ENCODE peak calls at places on chromosomes 11 and 22, in four cellular contexts. One of them, this sample, is unnamed.

GRCh38 chr11:19072464-19072863 is 11.9 kb upstream of the MRGPRX2 start:
- DNase-seq in bronchial epithelial cell: no peak
- DNase-seq in MM.1S: no peak
- DNase-seq in GM12865: no peak
- DNase-seq in this sample: no peak

GRCh38 chr11:23112987-23113886 is 253.0 kb upstream of the CCDC179 start:
- DNase-seq in GM12865: peak; percentile 32
- DNase-seq in bronchial epithelial cell: peak; percentile 63
- DNase-seq in MM.1S: peak; percentile 59
- DNase-seq in this sample: no peak

GRCh38 chr22:36445158-36445668 is 36.2 kb downstream of the TXN2 start:
- DNase-seq in bronchial epithelial cell: no peak
- DNase-seq in GM12865: no peak
- DNase-seq in MM.1S: no peak
- DNase-seq in this sample: no peak

GRCh38 chr11:28679795-28680194 is 571.6 kb downstream of the METTL15 start:
- DNase-seq in bronchial epithelial cell: no peak
- DNase-seq in MM.1S: no peak
- DNase-seq in GM12865: no peak
- DNase-seq in this sample: no peak

GRCh38 chr11:198236-198806 is 5.4 kb downstream of the SCGB1C1 start:
- DNase-seq in bronchial epithelial cell: no peak
- DNase-seq in MM.1S: no peak
- DNase-seq in GM12865: no peak
- DNase-seq in this sample: no peak

GRCh38 chr22:20566420-20567260 is 59.2 kb downstream of the MED15 start:
- DNase-seq in MM.1S: no peak
- DNase-seq in bronchial epithelial cell: peak; percentile 65
- DNase-seq in GM12865: no peak
- DNase-seq in this sample: no peak

GRCh38 chr11:69817265-69818236 is 1.7 kb downstream of the FGF3 start:
- DNase-seq in MM.1S: no peak
- DNase-seq in bronchial epithelial cell: no peak
- DNase-seq in GM12865: no peak
- DNase-seq in this sample: no peak

GRCh38 chr11:7597620-7598019 is 75.7 kb downstream of the CYB5R2 start:
- DNase-seq in bronchial epithelial cell: peak; percentile 89
- DNase-seq in GM12865: no peak
- DNase-seq in MM.1S: no peak
- DNase-seq in this sample: no peak

GRCh38 chr11:70608568-70609314 is 210.4 kb downstream of the CTTN start:
- DNase-seq in bronchial epithelial cell: peak; percentile 23
- DNase-seq in GM12865: no peak
- DNase-seq in MM.1S: no peak
- DNase-seq in this sample: no peak

GRCh38 chr22:21728270-21728669 is 7.3 kb downstream of the YPEL1 start:
- DNase-seq in GM12865: no peak
- DNase-seq in bronchial epithelial cell: no peak
- DNase-seq in MM.1S: no peak
- DNase-seq in this sample: no peak

GRCh38 chr11:120342226-120342625 is 6.0 kb downstream of the ARHGEF12 start:
- DNase-seq in GM12865: no peak
- DNase-seq in MM.1S: no peak
- DNase-seq in bronchial epithelial cell: peak; percentile 79
- DNase-seq in this sample: no peak

GRCh38 chr22:24051568-24051967 is 40.5 kb downstream of the CABIN1 start:
- DNase-seq in MM.1S: no peak
- DNase-seq in bronchial epithelial cell: no peak
- DNase-seq in GM12865: no peak
- DNase-seq in this sample: no peak

GRCh38 chr11:75447415-75447814 is 14.4 kb upstream of the KLHL35 start:
- DNase-seq in GM12865: no peak
- DNase-seq in MM.1S: no peak
- DNase-seq in bronchial epithelial cell: no peak
- DNase-seq in this sample: no peak

GRCh38 chr22:49140921-49141680 is 686.6 kb downstream of the BRD1 start:
- DNase-seq in GM12865: no peak
- DNase-seq in bronchial epithelial cell: no peak
- DNase-seq in MM.1S: no peak
- DNase-seq in this sample: no peak

GRCh38 chr11:10930961-10931760 is 73.3 kb upstream of the ZBED5 start:
- DNase-seq in bronchial epithelial cell: peak; percentile 47
- DNase-seq in MM.1S: peak; percentile 38
- DNase-seq in GM12865: no peak
- DNase-seq in this sample: peak; percentile 20

GRCh38 chr22:48896766-48897637 is 930.7 kb downstream of the BRD1 start:
- DNase-seq in GM12865: no peak
- DNase-seq in bronchial epithelial cell: no peak
- DNase-seq in MM.1S: no peak
- DNase-seq in this sample: no peak

GRCh38 chr22:47190276-47190956 is 428.0 kb downstream of the TBC1D22A start:
- DNase-seq in GM12865: no peak
- DNase-seq in bronchial epithelial cell: no peak
- DNase-seq in MM.1S: no peak
- DNase-seq in this sample: no peak

GRCh38 chr22:47192106-47192650 is 429.7 kb downstream of the TBC1D22A start:
- DNase-seq in GM12865: no peak
- DNase-seq in MM.1S: no peak
- DNase-seq in bronchial epithelial cell: no peak
- DNase-seq in this sample: no peak

GRCh38 chr22:30196141-30196866 is 50.3 kb downstream of the LIF start:
- DNase-seq in bronchial epithelial cell: peak; percentile 100
- DNase-seq in GM12865: peak; percentile 55
- DNase-seq in MM.1S: no peak
- DNase-seq in this sample: peak; percentile 76

GRCh38 chr11:69442807-69443137 is 38.7 kb upstream of the LINC01488 start:
- DNase-seq in bronchial epithelial cell: peak; percentile 61
- DNase-seq in MM.1S: no peak
- DNase-seq in GM12865: no peak
- DNase-seq in this sample: no peak

DNA sequence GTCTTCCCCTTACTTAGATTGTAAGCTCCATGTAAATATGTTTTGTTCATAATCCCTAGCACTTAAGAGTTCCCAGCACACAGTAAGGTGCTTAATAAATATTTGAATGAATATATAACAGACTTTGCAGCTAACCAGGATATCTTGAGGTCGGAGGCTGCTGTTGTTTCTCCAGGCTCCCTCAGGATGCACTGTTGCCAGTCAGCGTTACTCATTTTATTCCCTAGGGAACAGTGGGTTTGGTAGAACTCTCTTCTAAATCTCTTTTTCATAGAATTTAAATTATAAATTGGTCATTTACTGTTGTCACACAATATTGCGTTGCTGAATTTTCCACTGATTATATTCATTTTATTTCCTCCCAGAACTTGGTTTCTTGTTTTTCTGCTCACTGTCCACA is 995 bp upstream of the CAPRIN1 start:
- DNase-seq in bronchial epithelial cell: peak; percentile 38
- DNase-seq in GM12865: no peak
- DNase-seq in MM.1S: no peak
- DNase-seq in this sample: no peak
- H3K4me3 ChIP-seq in bronchial epithelial cell: peak overlapping the region; percentile 85
- H3K4me3 ChIP-seq in GM12865: peak overlapping the region; percentile 70
- H3K4me3 ChIP-seq in MM.1S: peak overlapping the region; percentile 96
- H3K4me3 ChIP-seq in this sample: peak overlapping the region; percentile 93

GRCh38 chr11:67606477-67607295 is at the start of gene NDUFV1:
- DNase-seq in bronchial epithelial cell: peak; percentile 77
- DNase-seq in GM12865: peak; percentile 97
- DNase-seq in MM.1S: peak; percentile 97
- DNase-seq in this sample: peak; percentile 95
- TF ChIP-seq CTCF in bronchial epithelial cell: peak; percentile 80
- TF ChIP-seq CTCF in GM12865: peak; percentile 77
- TF ChIP-seq CTCF in MM.1S: peak; percentile 57
- TF ChIP-seq CTCF in this sample: peak; percentile 66

DNA sequence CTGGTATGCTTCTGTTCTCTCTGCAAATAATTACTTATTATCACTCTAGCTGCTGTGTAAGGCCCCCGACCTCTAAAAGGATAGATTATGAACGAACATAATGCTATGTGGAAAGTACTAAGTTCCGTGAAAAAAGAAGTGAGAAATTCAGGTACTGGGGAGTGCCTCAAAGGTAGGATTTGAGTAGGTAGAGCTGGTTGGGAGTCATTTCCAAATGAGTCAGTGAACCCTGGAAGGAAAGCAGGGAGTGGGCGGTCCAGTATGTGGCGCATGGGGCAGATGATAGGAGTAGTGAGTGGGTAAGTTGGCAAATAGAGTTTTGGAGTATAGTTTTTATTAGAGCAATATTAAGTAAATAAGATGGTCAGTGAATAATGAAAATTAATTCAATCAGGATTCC is 2.4 kb downstream of the ZC3H12C start:
- DNase-seq in GM12865: no peak
- DNase-seq in bronchial epithelial cell: peak; percentile 70
- DNase-seq in MM.1S: no peak
- DNase-seq in this sample: no peak
- H3K4me3 ChIP-seq in GM12865: peak overlapping the region; percentile 75
- H3K4me3 ChIP-seq in bronchial epithelial cell: no peak overlapping the region
- H3K4me3 ChIP-seq in MM.1S: no peak overlapping the region
- H3K4me3 ChIP-seq in this sample: peak overlapping the region; percentile 90

GRCh38 chr22:27918351-27919221 is 470 bp downstream of the PITPNB start:
- DNase-seq in GM12865: peak; percentile 68
- DNase-seq in bronchial epithelial cell: peak; percentile 32
- DNase-seq in MM.1S: peak; percentile 39
- DNase-seq in this sample: peak; percentile 64

GRCh38 chr22:27925331-27925730 is 6.3 kb upstream of the PITPNB start:
- DNase-seq in GM12865: no peak
- DNase-seq in bronchial epithelial cell: no peak
- DNase-seq in MM.1S: no peak
- DNase-seq in this sample: no peak

GRCh38 chr22:27919222-27919942 is at the start of gene PITPNB:
- DNase-seq in MM.1S: peak; percentile 98
- DNase-seq in bronchial epithelial cell: peak; percentile 95
- DNase-seq in GM12865: peak; percentile 99
- DNase-seq in this sample: peak; percentile 99

DNA sequence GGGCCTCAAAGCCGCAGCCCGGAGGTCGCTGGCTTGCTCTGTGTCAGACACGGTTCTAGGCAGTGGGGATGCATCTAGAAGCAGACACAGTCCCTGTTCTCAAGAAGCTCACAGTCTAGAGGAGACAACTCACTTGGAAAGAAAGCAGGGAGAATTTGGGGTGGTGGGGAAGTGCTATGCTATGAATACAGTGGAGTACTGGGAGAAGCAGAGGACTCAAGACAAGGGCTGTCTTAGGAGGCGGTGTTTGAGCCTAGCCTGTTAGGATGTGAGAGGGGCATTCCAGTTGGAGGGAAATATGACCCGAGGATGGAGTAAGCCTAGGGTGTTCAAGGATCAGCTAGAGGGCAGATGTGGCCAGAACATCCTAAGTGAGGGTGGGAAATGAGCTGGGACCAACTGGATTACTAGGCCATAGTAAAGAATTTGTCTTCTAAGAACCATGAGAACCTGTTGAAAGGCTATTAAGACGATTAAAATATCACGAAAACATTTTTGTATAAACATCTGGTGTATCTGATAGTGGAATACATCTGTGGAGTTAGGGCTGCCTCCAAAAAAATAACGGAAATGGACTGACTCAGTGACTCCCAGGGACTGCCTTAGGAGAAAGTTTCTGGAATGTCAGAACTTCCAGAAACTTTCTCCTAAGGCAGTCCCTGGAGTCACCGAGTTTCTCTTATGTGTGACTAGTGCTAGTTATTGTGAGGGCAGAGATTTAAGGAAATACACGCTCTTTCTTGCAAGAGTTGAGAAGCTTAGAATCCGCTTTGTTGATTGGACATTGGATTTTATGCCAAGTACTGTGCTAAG is 1.1 kb upstream of the PITPNB start:
- DNase-seq in GM12865: no peak
- DNase-seq in MM.1S: no peak
- DNase-seq in bronchial epithelial cell: peak; percentile 51
- DNase-seq in this sample: no peak
- TF ChIP-seq CTCF in GM12865: no peak
- TF ChIP-seq CTCF in MM.1S: no peak
- TF ChIP-seq CTCF in bronchial epithelial cell: no peak
- TF ChIP-seq CTCF in this sample: no peak

GRCh38 chr11:118896921-118897591 is 13.4 kb downstream of the CXCR5 start:
- DNase-seq in GM12865: no peak
- DNase-seq in bronchial epithelial cell: no peak
- DNase-seq in MM.1S: no peak
- DNase-seq in this sample: no peak
- H3K4me3 ChIP-seq in GM12865: no peak overlapping the region
- H3K4me3 ChIP-seq in bronchial epithelial cell: no peak overlapping the region
- H3K4me3 ChIP-seq in MM.1S: no peak overlapping the region
- H3K4me3 ChIP-seq in this sample: no peak overlapping the region

DNA sequence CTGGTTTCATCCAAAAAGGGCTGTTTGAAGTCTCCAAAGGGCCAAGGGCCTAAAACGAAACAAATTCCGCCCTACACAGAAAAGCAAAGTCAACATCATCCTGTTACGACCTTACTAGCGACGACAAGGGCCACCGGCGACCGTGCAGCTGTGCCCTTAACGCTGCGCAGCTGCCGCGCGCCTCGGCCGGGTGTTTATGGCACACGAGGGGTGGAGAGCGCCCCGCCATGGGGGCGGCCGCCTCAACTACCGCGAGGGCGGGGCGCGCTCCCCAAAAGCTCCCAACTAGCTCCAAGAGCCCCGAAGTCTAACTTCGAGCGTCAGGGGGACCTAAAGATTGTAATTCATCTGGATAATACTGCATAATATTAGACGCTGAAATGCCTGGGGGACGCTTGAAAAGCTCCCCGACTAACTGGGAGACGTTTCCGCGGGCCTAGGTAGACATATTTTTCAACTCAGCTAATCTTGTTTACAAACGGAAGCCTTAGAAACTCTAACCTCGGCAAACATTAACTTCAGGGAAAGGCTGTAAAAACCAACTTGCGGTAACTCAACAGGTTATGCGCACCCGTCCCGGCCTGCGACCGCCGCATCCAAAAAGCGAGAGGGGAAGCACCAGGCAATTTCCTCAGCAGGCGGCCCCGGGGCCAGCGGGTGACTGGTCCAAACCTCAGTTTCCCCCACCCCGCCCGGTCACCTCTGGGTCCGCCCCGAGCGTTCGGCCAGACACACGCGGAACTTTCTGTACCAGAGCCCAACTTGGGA is 688 bp downstream of the TMEM123 start:
- DNase-seq in bronchial epithelial cell: peak; percentile 52
- DNase-seq in MM.1S: peak; percentile 89
- DNase-seq in GM12865: peak; percentile 91
- DNase-seq in this sample: peak; percentile 89
- TF ChIP-seq CTCF in bronchial epithelial cell: peak; percentile 29
- TF ChIP-seq CTCF in MM.1S: peak; percentile 37
- TF ChIP-seq CTCF in GM12865: peak; percentile 21
- TF ChIP-seq CTCF in this sample: peak; percentile 56

DNA sequence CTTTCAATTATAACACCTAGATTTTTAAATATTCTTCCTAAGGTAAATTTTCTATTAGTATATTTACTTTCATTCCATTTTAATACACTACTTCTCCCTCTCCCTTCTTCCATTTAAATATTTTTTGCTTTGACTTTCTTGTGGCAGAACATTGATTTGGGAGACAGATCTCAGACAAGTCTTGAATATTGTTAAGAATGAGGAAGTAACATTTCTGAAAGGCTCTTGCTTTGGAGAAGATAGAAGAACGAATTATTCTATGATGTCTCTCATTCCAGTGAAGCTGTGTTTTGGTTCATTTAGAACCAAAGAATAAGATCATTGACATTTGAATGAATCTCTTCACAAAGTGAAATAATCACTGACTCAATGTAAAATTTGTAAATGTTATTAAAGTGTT is 2.4 kb downstream of the IPO7 start:
- DNase-seq in bronchial epithelial cell: no peak
- DNase-seq in GM12865: no peak
- DNase-seq in MM.1S: no peak
- DNase-seq in this sample: no peak
- H3K4me3 ChIP-seq in bronchial epithelial cell: no peak overlapping the region
- H3K4me3 ChIP-seq in GM12865: peak overlapping the region; percentile 82
- H3K4me3 ChIP-seq in MM.1S: no peak overlapping the region
- H3K4me3 ChIP-seq in this sample: no peak overlapping the region